ENCODE peak calls at places on chromosome 6, in ten cellular contexts. X is AG08395; Q is left ventricle myocardium inferior; E is T-cell; S is hepatic stellate cell; F is RCC 7860; V is PC-3; D is activated CD4-positive, alpha-beta T cell treated with anti-CD3 and anti-CD28 coated beads, Interleukin-2, amount 50 U/mL, for 1 hour; K is activated gamma-delta T cell; R is prostate gland. H is an unnamed sample.

GRCh38 chr6:22613695-22614094 is 44.3 kb downstream of the HDGFL1 start:
- DNase-seq in E (no peak), Q (no peak), K (no peak), V (no peak), D (no peak), R (no peak), X (peak; percentile 54), S (peak; percentile 36), F (no peak), H (no peak)

GRCh38 chr6:157777344-157777743 is 45.7 kb upstream of the SNX9 start:
- DNase-seq in X (no peak), D (no peak), Q (no peak), V (no peak), S (no peak), E (no peak), R (no peak), K (no peak), F (no peak), H (no peak)

GRCh38 chr6:153941768-153942167 is 97.3 kb upstream of the OPRM1 start:
- DNase-seq in F (peak; percentile 81), R (no peak), K (no peak), V (no peak), D (no peak), Q (no peak), X (no peak), S (no peak), E (no peak), H (no peak)

GRCh38 chr6:42378125-42378524 is 73.6 kb downstream of the TRERF1 start:
- DNase-seq in D (no peak), X (no peak), F (no peak), E (peak; percentile 16), V (no peak), R (no peak), Q (no peak), K (no peak), S (no peak), H (no peak)

GRCh38 chr6:157406666-157407065 is 25.7 kb downstream of the ZDHHC14 start:
- DNase-seq in R (no peak), S (no peak), K (no peak), V (no peak), Q (no peak), F (no peak), D (no peak), E (no peak), X (no peak), H (no peak)

GRCh38 chr6:138377844-138378243 is at the start of gene SMIM28:
- DNase-seq in D (no peak), S (no peak), E (no peak), K (no peak), Q (no peak), X (no peak), V (no peak), R (no peak), F (no peak), H (no peak)

GRCh38 chr6:125050663-125051318 is 88.6 kb downstream of the RNF217 start:
- DNase-seq in K (no peak), S (no peak), V (no peak), F (no peak), D (no peak), Q (no peak), E (no peak), X (no peak), R (no peak), H (no peak)

GRCh38 chr6:15089569-15090144 is 156.2 kb upstream of the JARID2 start:
- DNase-seq in S (no peak), X (no peak), E (no peak), D (no peak), K (no peak), F (no peak), V (peak; percentile 46), Q (no peak), R (peak; percentile 80), H (no peak)

GRCh38 chr6:75144396-75144795 is 61.5 kb downstream of the COL12A1 start:
- DNase-seq in D (no peak), E (no peak), R (no peak), Q (no peak), S (no peak), X (no peak), F (no peak), V (no peak), K (no peak), H (no peak)

GRCh38 chr6:136341367-136341766 is 51.7 kb upstream of the BCLAF1 start:
- DNase-seq in F (no peak), E (no peak), K (no peak), R (no peak), V (no peak), D (no peak), S (no peak), X (no peak), Q (no peak), H (no peak)

GRCh38 chr6:5996701-5997419 is 9.9 kb downstream of the NRN1 start:
- DNase-seq in X (peak; percentile 73), R (no peak), Q (no peak), F (no peak), V (no peak), S (peak; percentile 70), K (no peak), E (no peak), D (no peak), H (no peak)

H was measured in suprapubic skin.